ENCODE peak calls at places on chromosome 21, in eight cellular contexts. P is foreskin fibroblast, M is mesothelial cell of epicardium, V is AG04450, Y is MCF 10A, D is HFFc6, E is lower lobe of right lung, L is fibroblast of pulmonary artery. X is an unnamed sample.

GRCh38 chr21:37208056-37208705 is 59.0 kb downstream of the VPS26C start:
- DNase-seq in P (peak), M (no peak), V (no peak), Y (no peak), D (no peak), E (peak), L (no peak), X (peak)

GRCh38 chr21:46492851-46493250 is 34.2 kb downstream of the DIP2A start:
- DNase-seq in P (no peak), M (no peak), V (no peak), Y (no peak), D (no peak), E (no peak), L (no peak), X (no peak)

GRCh38 chr21:36747114-36747814 is 48.3 kb downstream of the SIM2 start:
- DNase-seq in P (no peak), M (peak), V (no peak), Y (no peak), D (no peak), E (no peak), L (no peak), X (no peak)

GRCh38 chr21:28334407-28334806 is 658.3 kb downstream of the LTN1 start:
- DNase-seq in P (no peak), M (no peak), V (no peak), Y (peak), D (no peak), E (no peak), L (no peak), X (no peak)

GRCh38 chr21:33428669-33429068 is 25.5 kb downstream of the IFNGR2 start:
- DNase-seq in P (peak), M (no peak), V (no peak), Y (peak), D (peak), E (peak), L (no peak), X (no peak)

GRCh38 chr21:36788116-36788515 is 89.2 kb downstream of the SIM2 start:
- DNase-seq in P (peak), M (no peak), V (no peak), Y (peak), D (no peak), E (peak), L (peak), X (no peak)

GRCh38 chr21:28893687-28894086 is 99.0 kb downstream of the LTN1 start:
- DNase-seq in P (no peak), M (no peak), V (no peak), Y (no peak), D (no peak), E (no peak), L (no peak), X (no peak)

GRCh38 chr21:27077501-27077900 is 110.6 kb upstream of the ADAMTS5 start:
- DNase-seq in P (no peak), M (no peak), V (no peak), Y (no peak), D (no peak), E (no peak), L (no peak), X (no peak)

GRCh38 chr21:43012596-43012995 is 38.2 kb downstream of the PKNOX1 start:
- DNase-seq in P (peak), M (no peak), V (no peak), Y (peak), D (no peak), E (no peak), L (no peak), X (no peak)

GRCh38 chr21:41369105-41369914 is 7.5 kb downstream of the MX2 start:
- DNase-seq in P (no peak), M (peak), V (no peak), Y (no peak), D (no peak), E (peak), L (no peak), X (peak)
- TF ChIP-seq CTCF in P (peak), M (no peak), V (peak), Y (no peak), D (no peak), E (no peak), L (no peak), X (peak)

GRCh38 chr21:32426066-32426465 is 13.6 kb downstream of the EVA1C start:
- DNase-seq in P (no peak), M (no peak), V (no peak), Y (peak), D (no peak), E (no peak), L (no peak), X (no peak)

GRCh38 chr21:32423846-32424535 is 11.5 kb downstream of the EVA1C start:
- DNase-seq in P (no peak), M (no peak), V (no peak), Y (no peak), D (no peak), E (no peak), L (no peak), X (no peak)

GRCh38 chr21:32426592-32427051 is 14.1 kb downstream of the EVA1C start:
- DNase-seq in P (peak), M (no peak), V (no peak), Y (no peak), D (no peak), E (no peak), L (peak), X (no peak)

GRCh38 chr21:32424674-32425073 is 12.2 kb downstream of the EVA1C start:
- DNase-seq in P (no peak), M (no peak), V (no peak), Y (no peak), D (no peak), E (no peak), L (no peak), X (no peak)

DNA sequence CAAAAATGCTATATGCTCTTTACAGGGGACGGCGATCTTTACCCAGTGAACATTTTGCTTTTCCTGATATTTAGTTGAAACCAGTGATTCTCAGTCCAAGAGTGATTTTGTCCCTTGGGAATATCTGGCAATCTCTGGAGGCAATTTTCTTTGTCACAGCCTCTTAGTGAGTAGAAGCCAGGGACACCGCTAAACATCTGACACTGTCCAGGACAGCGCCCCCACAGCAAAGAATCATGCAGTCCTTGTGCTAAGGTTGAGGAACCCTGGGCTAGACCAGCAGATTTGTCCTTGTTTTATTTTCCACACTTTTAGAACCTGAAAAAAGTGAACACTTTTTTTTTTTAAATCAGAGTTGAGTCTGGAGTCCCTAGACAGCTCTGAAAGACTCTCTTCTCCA is 13.1 kb downstream of the EVA1C start:
- DNase-seq in P (no peak), M (no peak), V (no peak), Y (peak), D (no peak), E (no peak), L (no peak), X (no peak)
- TF ChIP-seq CTCF in P (no peak), M (no peak), V (no peak), Y (no peak), D (peak), E (no peak), L (no peak), X (no peak)

GRCh38 chr21:32412162-32412997 is at the start of gene EVA1C:
- DNase-seq in P (peak), M (peak), V (no peak), Y (peak), D (no peak), E (peak), L (peak), X (no peak)
- TF ChIP-seq CTCF in P (no peak), M (no peak), V (no peak), Y (no peak), D (peak), E (no peak), L (no peak), X (no peak)

GRCh38 chr21:34688145-34688544 is 19.4 kb downstream of the CLIC6 start:
- DNase-seq in P (no peak), M (no peak), V (no peak), Y (peak), D (no peak), E (no peak), L (no peak), X (no peak)
- TF ChIP-seq CTCF in P (peak), M (no peak), V (no peak), Y (peak), D (peak), E (no peak), L (no peak), X (peak)

X was measured in GM13977.